ENCODE peak calls at places on chromosomes 16 and 17, in five cellular contexts. W is upper lobe of right lung, V is aorta, J is breast epithelium, Y is K562. L is an unnamed sample.
A peak's percentile ranks its signal among the peaks of the same experiment; 100 is the strongest.

GRCh38 chr16:78249056-78249455 is 149.6 kb downstream of the WWOX start:
- DNase-seq in Y (no peak), V (no peak), W (peak; percentile 77), J (no peak), L (peak; percentile 23)

GRCh38 chr17:35297666-35298065 is 54.8 kb downstream of the SLFN5 start:
- DNase-seq in W (no peak), J (no peak), V (no peak), Y (no peak), L (no peak)

GRCh38 chr17:79581306-79581932 is 29.4 kb downstream of the RBFOX3 start:
- DNase-seq in W (no peak), J (no peak), V (no peak), Y (no peak), L (no peak)

GRCh38 chr16:64455275-64455674 is 666.6 kb downstream of the CDH11 start:
- DNase-seq in Y (no peak), V (no peak), W (no peak), J (no peak), L (no peak)

GRCh38 chr16:23365602-23366240 is 63.6 kb downstream of the SCNN1B start:
- DNase-seq in J (no peak), Y (no peak), W (no peak), V (no peak), L (no peak)

GRCh38 chr17:38585056-38585804 is 20.5 kb downstream of the SRCIN1 start:
- DNase-seq in J (peak; percentile 70), V (no peak), W (no peak), Y (peak; percentile 41), L (peak; percentile 55)

GRCh38 chr16:82350560-82350959 is 180.5 kb upstream of the MPHOSPH6 start:
- DNase-seq in J (no peak), V (no peak), Y (no peak), W (no peak), L (no peak)

GRCh38 chr16:15509051-15509592 is 74.7 kb downstream of the BMERB1 start:
- DNase-seq in V (no peak), Y (peak; percentile 29), W (no peak), J (peak; percentile 65), L (peak; percentile 27)

GRCh38 chr16:85453-85782 is 7.4 kb downstream of the MPG start:
- DNase-seq in Y (no peak), J (no peak), V (no peak), W (no peak), L (no peak)

DNA sequence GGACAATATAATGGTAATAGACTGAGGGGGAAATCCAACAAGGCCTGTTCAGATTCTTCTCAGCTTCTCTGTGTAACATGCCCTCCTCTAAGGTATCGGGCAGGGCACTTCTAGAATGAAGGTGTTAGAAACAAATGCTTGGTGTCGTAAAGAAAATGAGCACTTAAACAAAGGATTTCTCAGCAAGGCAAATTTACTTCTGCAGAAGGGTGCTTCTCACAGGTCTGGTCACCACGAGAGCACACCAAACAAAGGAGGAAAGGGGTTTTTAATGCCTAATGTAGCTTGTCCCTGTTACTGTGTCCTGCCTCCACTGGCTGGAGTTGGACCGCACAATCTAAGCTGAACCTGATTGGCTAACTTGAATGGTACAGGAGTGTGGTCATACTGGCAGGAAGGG is 642.6 kb upstream of the CDH8 start:
- DNase-seq in J (no peak), Y (no peak), W (no peak), V (no peak), L (no peak)
- H3K9me3 ChIP-seq in J (peaks cover 5% of the 10 kb centered on the region), Y (no peaks in the 10 kb centered on the region), W (peaks cover 17% of the 10 kb centered on the region), V (peaks cover 5% of the 10 kb centered on the region), L (no peaks in the 10 kb centered on the region)

GRCh38 chr16:57607676-57608461 is 20.6 kb upstream of the ADGRG1 start:
- DNase-seq in V (peak; percentile 19), Y (no peak), J (no peak), W (no peak), L (no peak)

GRCh38 chr16:57610611-57611010 is 17.8 kb upstream of the ADGRG1 start:
- DNase-seq in Y (no peak), V (peak; percentile 35), W (peak; percentile 40), J (no peak), L (no peak)

GRCh38 chr16:57608462-57609113 is 19.8 kb upstream of the ADGRG1 start:
- DNase-seq in V (peak; percentile 50), Y (no peak), J (no peak), W (no peak), L (no peak)

GRCh38 chr16:57611184-57611583 is 17.2 kb upstream of the ADGRG1 start:
- DNase-seq in W (no peak), J (no peak), V (no peak), Y (no peak), L (no peak)

GRCh38 chr16:57609541-57610401 is 18.7 kb upstream of the ADGRG1 start:
- DNase-seq in V (peak; percentile 46), Y (no peak), J (peak; percentile 24), W (peak; percentile 49), L (peak; percentile 40)
- H3K27ac ChIP-seq in V (no peak overlapping the region), Y (no peak overlapping the region), J (no peak overlapping the region), W (peak overlapping the region; percentile 55), L (no peak overlapping the region)

DNA sequence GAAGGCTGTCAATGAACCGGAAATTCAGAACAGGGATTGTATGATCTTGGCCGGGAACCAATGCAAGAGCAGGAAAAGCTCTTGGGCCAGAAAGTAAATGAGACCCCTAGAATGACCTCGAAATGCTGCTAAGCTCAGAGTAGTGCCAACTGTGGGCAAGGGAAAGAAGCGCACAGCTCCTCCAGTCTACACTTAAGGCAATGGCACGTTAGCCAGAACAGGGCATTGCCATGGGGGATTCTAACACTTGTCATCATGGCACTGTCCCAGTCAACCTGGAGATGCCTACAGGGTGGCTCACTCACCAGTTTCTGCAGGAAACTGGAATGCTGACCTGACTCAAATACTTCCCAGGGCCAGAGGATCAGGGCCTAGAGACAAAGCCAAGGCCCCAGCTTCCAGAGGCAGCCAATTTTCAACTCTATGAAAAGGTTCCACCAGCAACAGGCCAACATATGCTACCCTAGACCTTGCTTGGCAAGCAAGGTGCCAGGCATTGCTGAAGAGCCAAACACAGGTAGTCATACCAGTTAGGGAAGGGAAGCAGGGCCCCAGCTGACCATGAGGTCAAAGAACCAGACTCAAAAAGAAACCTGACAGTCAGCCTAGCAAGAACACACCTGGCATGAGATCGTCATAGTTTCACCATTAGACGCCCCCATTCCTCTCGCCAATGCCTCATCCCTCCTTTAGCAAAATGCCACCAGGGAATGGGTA is 34.9 kb downstream of the ARHGAP17 start:
- DNase-seq in J (no peak), W (no peak), V (no peak), Y (no peak), L (no peak)
- H3K9me3 ChIP-seq in J (no peaks in the 10 kb centered on the region), W (no peaks in the 10 kb centered on the region), V (no peaks in the 10 kb centered on the region), Y (no peaks in the 10 kb centered on the region), L (no peaks in the 10 kb centered on the region)

GRCh38 chr17:82698065-82698973 is at the start of gene RAB40B:
- DNase-seq in W (peak; percentile 100), J (peak; percentile 100), V (peak; percentile 99), Y (peak; percentile 98), L (peak; percentile 100)
- H3K27ac ChIP-seq in W (peak within 1 kb of the TSS; percentile 47), J (peak within 1 kb of the TSS; percentile 65), V (no peak within 1 kb of the TSS), Y (no peak within 1 kb of the TSS), L (no peak within 1 kb of the TSS)

DNA sequence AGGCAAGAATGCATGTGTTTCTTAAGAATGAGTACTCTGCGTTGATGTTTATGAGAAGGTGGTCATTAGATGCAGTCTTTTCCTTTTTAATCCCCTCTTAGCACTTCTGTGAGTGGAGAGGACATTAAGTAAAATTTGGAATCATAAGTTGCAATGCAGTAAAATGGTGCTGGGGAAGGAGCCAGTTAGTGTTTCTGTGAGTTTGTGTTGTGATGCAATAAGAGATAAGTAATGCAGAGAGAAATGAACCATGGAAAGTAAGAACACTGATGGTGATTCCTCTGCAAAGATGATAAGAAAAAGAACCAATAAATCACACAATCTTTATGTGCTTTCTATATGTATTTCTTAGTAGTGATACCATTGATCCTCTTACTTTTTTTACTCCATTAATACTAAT is 20.0 kb downstream of the ABHD15 start:
- DNase-seq in Y (no peak), J (no peak), W (no peak), V (no peak), L (no peak)
- H3K9me3 ChIP-seq in Y (no peaks in the 10 kb centered on the region), J (no peaks in the 10 kb centered on the region), W (no peaks in the 10 kb centered on the region), V (no peaks in the 10 kb centered on the region), L (no peaks in the 10 kb centered on the region)

DNA sequence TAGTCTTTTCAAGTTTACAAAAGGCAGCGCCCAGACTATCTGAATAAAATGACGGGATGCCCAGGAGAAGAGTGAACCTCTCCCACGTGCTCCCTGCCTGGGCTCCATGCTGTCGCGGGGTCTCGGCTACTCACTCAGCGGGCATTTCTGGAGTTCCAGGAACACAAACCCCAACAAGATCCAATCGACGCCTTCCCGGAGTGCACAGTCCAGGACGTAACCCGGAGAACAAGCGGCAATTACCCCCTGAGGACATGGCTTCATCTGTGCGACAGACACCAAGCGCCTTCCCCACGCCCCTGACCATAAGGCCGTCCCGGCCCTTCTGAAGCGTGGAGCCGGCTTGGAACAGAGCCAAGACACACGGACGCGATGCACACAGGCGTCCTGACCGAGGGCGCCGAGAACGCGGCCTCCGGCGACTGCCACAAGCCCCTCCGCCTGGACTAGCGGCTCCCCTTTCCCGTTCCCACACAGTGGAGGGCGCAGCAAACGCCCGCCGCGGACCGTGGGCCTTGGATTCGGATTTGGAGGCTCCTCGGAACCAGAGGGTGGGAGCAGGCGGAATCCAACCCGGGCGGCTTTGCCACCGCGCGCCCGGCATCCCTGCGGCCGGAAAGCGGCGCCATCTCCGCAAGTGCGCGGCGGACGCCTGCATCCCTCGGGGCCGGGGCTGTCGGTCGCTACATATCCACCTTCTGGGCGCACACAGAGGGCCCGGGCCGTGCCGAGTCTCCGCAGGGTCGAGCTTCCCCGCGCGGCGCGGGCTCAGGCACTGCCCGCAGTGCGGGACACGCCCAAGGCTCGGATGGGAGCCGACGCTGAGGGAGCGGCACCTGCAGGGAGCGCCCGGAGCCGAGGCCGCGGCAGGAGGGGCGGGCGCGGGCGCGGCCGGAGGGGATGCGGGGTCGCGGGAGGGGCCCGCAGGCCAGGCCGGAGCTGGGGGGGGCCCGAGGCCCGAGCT is 725 bp downstream of the ABCA3 start:
- DNase-seq in Y (peak; percentile 78), V (peak; percentile 91), J (no peak), W (peak; percentile 89), L (peak; percentile 42)
- H3K27ac ChIP-seq in Y (peak overlapping the region; percentile 88), V (no peak overlapping the region), J (no peak overlapping the region), W (peak overlapping the region; percentile 68), L (no peak overlapping the region)

GRCh38 chr16:35449663-35450062 is 1990.3 kb downstream of the TP53TG3F start:
- DNase-seq in W (no peak), J (no peak), Y (no peak), V (no peak), L (no peak)
- H3K9me3 ChIP-seq in W (peaks cover 20% of the 10 kb centered on the region), J (peaks cover 16% of the 10 kb centered on the region), Y (no peaks in the 10 kb centered on the region), V (peaks cover 2% of the 10 kb centered on the region), L (no peaks in the 10 kb centered on the region)

DNA sequence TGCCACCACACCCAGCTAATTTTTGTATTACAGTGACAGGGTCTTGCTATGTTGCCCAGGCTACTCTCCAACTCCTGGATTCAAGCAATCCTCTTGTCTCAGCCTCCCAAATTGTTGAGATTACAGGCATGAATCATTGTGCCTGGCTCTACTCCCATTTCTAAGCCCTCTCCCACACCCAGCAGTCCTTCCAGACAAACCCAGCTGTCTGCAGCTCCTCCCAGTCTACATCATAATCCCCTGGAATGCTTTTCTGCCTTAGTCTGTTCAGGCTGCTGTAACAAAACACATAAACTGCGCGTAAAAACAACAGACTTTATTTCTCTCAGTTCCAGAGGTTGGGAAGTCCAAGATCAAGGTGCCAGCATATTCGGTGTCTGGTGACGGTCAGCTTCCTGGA is 144.5 kb downstream of the GRIN2A start:
- DNase-seq in W (no peak), J (no peak), V (no peak), Y (no peak), L (no peak)
- H3K27ac ChIP-seq in W (no peak overlapping the region), J (no peak overlapping the region), V (no peak overlapping the region), Y (no peak overlapping the region), L (no peak overlapping the region)

L was measured in SJCRH30.